ENCODE peak calls at places on chromosomes 3 and 15, in seven cellular contexts. S is adrenal gland; W is neural crest cell; R is CD4-positive, alpha-beta T cell; L is vagina; P is AG10803; T is osteocyte. A is an unnamed sample.

GRCh38 chr3:71052725-71053124 is 530.8 kb downstream of the FOXP1 start:
- DNase-seq in L (no peak), W (no peak), T (no peak), P (no peak), S (no peak), R (no peak), A (no peak)

GRCh38 chr3:85977615-85978338 is 1013.2 kb downstream of the VGLL3 start:
- DNase-seq in P (no peak), S (no peak), W (no peak), T (no peak), R (no peak), L (no peak), A (no peak)

GRCh38 chr15:39629376-39629775 is 48.5 kb downstream of the THBS1 start:
- DNase-seq in W (no peak), P (no peak), S (no peak), R (peak; percentile 44), T (no peak), L (no peak), A (no peak)

GRCh38 chr3:103002447-103002846 is 567.6 kb downstream of the ZPLD1 start:
- DNase-seq in S (no peak), L (no peak), W (no peak), T (no peak), P (no peak), R (no peak), A (no peak)

GRCh38 chr15:66108483-66109270 is 144.9 kb downstream of the MEGF11 start:
- DNase-seq in T (no peak), W (no peak), L (no peak), R (no peak), P (no peak), S (no peak), A (no peak)

GRCh38 chr3:52444860-52445793 is at the start of gene SEMA3G:
- DNase-seq in T (no peak), W (peak; percentile 67), L (no peak), S (no peak), P (peak; percentile 53), R (peak; percentile 62), A (no peak)

GRCh38 chr3:25493786-25494185 is 65.7 kb downstream of the RARB start:
- DNase-seq in R (no peak), W (no peak), T (no peak), L (no peak), P (peak; percentile 62), S (no peak), A (no peak)

GRCh38 chr3:54357307-54357706 is 235.0 kb downstream of the CACNA2D3 start:
- DNase-seq in L (no peak), P (peak; percentile 14), S (no peak), R (no peak), W (no peak), T (no peak), A (no peak)

GRCh38 chr3:195154111-195154791 is 116.7 kb downstream of the XXYLT1 start:
- DNase-seq in P (peak; percentile 71), S (no peak), T (no peak), R (no peak), L (no peak), W (no peak), A (no peak)

GRCh38 chr3:184968115-184968514 is 156.1 kb downstream of the VPS8 start:
- DNase-seq in L (no peak), S (no peak), P (no peak), R (no peak), W (no peak), T (no peak), A (no peak)

GRCh38 chr15:71752604-71753289 is 57.6 kb upstream of the NR2E3 start:
- DNase-seq in W (peak; percentile 13), L (no peak), P (peak; percentile 88), S (peak; percentile 56), R (no peak), T (no peak), A (no peak)

GRCh38 chr3:88038561-88038960 is 20.2 kb downstream of the CGGBP1 start:
- DNase-seq in P (peak; percentile 65), R (no peak), L (no peak), S (no peak), T (no peak), W (no peak), A (no peak)

GRCh38 chr15:56804279-56804678 is 71.0 kb upstream of the ZNF280D start:
- DNase-seq in L (no peak), T (no peak), W (no peak), P (no peak), S (no peak), R (no peak), A (no peak)

GRCh38 chr3:156449712-156450574 is 105.0 kb downstream of the SSR3 start:
- DNase-seq in L (no peak), W (no peak), P (peak; percentile 45), S (no peak), R (no peak), T (no peak), A (no peak)
- TF ChIP-seq CTCF in L (no peak), W (peak; percentile 65), P (peak; percentile 69), S (peak; percentile 31), R (peak; percentile 39), T (peak; percentile 49), A (peak; percentile 18)

GRCh38 chr15:29139072-29139471 is 130.6 kb downstream of the NSMCE3 start:
- DNase-seq in L (no peak), S (no peak), P (no peak), T (no peak), R (no peak), W (no peak), A (no peak)

GRCh38 chr15:29141206-29141907 is 128.3 kb downstream of the NSMCE3 start:
- DNase-seq in S (no peak), W (no peak), T (no peak), P (no peak), L (peak; percentile 62), R (no peak), A (no peak)

GRCh38 chr15:29138260-29138659 is 131.4 kb downstream of the NSMCE3 start:
- DNase-seq in P (no peak), S (no peak), W (no peak), T (no peak), L (no peak), R (no peak), A (no peak)

GRCh38 chr15:29140475-29141172 is 129.0 kb downstream of the NSMCE3 start:
- DNase-seq in L (no peak), R (no peak), S (peak; percentile 7), P (no peak), W (no peak), T (peak; percentile 80), A (peak; percentile 29)

DNA sequence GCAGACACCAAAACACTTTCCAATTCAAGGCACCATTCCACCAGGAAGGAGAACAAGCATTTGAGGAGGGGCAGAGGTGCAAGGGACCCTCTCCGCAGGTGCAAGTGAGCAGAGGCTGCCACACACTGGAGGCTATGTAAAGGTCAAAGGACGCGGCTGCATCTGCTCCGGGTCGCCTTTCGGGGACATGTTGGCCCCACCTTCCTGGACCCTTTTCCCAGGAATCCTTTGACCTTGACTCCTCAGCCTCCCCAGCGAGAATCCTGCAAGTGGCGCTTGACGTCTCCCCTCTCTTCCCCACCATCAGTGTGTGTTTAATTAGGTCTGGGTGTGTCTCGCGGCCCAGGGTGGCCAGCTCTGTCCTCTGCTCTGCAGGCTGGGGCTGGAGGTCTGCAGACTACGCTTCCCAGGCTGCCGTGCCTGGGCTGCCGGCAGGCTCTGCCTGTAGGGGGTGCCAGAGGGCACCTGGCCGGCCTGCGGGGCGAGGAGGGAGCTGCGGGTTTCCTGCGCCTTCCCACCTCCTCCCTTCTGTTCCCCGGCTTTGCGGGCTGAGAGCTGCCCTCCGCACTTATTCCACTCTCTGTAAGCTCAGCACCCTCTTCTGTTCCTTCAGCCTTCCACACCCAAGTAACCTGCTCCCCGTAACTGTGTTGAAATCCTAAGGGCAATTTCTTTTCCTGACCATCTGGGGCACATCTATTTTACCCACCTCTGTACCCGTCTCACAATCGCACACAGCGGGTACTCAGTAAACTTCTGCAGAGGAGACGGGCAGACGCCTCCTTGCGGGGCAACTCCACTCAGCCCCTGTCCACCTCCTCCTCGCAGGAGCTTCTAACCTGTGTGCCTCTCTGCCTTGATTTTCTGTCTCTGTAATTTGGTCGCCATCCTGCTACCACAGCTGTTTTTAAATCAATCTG is 129.8 kb downstream of the NSMCE3 start:
- DNase-seq in T (peak; percentile 89), S (peak; percentile 54), W (peak; percentile 75), P (peak; percentile 31), L (no peak), R (peak; percentile 40), A (peak; percentile 83)
- TF ChIP-seq CTCF in T (peak; percentile 82), S (peak; percentile 64), W (peak; percentile 92), P (peak; percentile 75), L (no peak), R (peak; percentile 83), A (peak; percentile 65)

DNA sequence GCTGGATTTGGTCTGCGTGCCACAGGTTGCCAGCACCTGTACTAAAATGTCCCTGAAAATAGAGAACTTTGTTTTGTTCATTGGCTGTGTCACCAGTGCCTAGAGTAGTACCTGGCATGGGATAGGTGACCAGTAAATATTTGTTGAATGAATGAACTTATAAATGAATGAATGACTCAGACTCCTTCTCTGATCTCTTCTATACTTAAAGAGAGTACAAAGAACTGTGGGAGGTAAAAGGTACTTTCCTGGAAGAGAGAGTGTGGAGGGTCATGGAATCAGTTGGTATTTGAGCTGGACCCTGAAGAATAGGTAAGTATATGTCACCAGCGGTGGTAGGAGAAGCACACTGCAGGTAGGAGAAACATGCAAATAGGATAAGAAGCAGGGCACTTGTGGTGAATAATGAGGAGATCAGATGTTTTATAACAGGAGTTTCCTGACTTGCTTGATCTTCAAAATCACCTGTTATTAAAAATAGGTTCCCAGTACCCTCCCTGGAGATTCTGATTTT is 149.4 kb downstream of the LPP start:
- DNase-seq in R (no peak), P (no peak), L (no peak), T (no peak), W (no peak), S (no peak), A (no peak)
- TF ChIP-seq CTCF in R (no peak), P (no peak), L (no peak), T (no peak), W (no peak), S (no peak), A (no peak)

GRCh38 chr3:121855555-121855954 is 20.5 kb downstream of the EAF2 start:
- DNase-seq in P (no peak), S (no peak), T (no peak), L (no peak), W (no peak), R (no peak), A (no peak)
- TF ChIP-seq CTCF in P (no peak), S (no peak), T (peak; percentile 18), L (no peak), W (peak; percentile 57), R (no peak), A (no peak)

GRCh38 chr15:23069496-23070166 is 30.3 kb upstream of the TUBGCP5 start:
- DNase-seq in R (no peak), P (no peak), W (no peak), S (no peak), L (no peak), T (peak; percentile 48), A (no peak)
- TF ChIP-seq CTCF in R (no peak), P (no peak), W (no peak), S (no peak), L (no peak), T (peak; percentile 32), A (no peak)

DNA sequence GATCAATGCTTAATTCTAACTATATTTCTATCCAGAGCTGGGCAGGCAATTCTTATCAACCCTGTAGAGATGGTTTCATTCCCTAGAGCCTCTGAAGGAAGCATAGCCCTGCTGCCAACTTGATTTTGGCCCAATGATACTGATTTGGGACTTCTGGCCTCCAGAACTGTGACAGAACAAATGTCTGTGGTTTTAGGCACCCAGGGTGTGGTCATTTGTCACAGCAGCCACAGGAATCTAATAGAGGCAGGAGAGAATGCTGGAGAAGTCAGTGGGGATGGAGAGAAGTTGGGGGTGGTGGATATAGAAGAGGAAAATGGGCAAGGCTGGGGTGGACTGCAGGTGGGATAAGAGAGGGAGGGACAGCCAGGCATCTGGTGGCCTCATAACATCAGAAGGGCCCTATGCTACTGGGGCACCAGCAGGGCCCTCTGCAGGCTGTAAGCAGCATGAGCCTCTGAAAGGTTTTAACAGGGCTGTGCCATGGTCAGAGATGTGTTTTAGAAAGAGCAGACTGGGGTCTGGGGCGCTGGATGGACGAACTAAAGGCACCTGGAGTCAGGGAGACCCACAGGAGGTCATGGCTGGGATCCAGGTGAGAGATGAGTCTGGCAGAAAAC is 19.8 kb downstream of the MRPS11 start:
- DNase-seq in W (no peak), R (no peak), S (no peak), T (no peak), L (no peak), P (peak; percentile 68), A (no peak)
- TF ChIP-seq CTCF in W (no peak), R (no peak), S (no peak), T (no peak), L (no peak), P (peak; percentile 22), A (no peak)